ENCODE peak calls at places on chromosomes 5 and 9, in ten cellular contexts. R, K, X, V, I, Y, D, W, M and G are unnamed samples.

GRCh38 chr9:121280715-121281613 is 13.0 kb downstream of the GSN start:
- DNase-seq in R (no peak), K (no peak), X (no peak), V (no peak), I (no peak), Y (no peak), D (no peak), W (no peak), M (no peak), G (no peak)

GRCh38 chr5:30505014-30505886 is 688.2 kb upstream of the CDH6 start:
- DNase-seq in R (no peak), K (peak; percentile 64), X (no peak), V (no peak), I (no peak), Y (peak; percentile 8), D (no peak), W (no peak), M (no peak), G (no peak)

GRCh38 chr5:107112207-107112606 is 558.5 kb downstream of the EFNA5 start:
- DNase-seq in R (no peak), K (no peak), X (no peak), V (no peak), I (no peak), Y (no peak), D (no peak), W (no peak), M (no peak), G (no peak)

GRCh38 chr5:22709743-22710142 is 143.4 kb downstream of the CDH12 start:
- DNase-seq in R (no peak), K (no peak), X (no peak), V (no peak), I (no peak), Y (no peak), D (no peak), W (no peak), M (no peak), G (no peak)

GRCh38 chr9:89771205-89771604 is 166.4 kb downstream of the GADD45G start:
- DNase-seq in R (no peak), K (no peak), X (peak; percentile 7), V (no peak), I (no peak), Y (no peak), D (no peak), W (no peak), M (no peak), G (no peak)

GRCh38 chr9:96156151-96156550 is 145.8 kb downstream of the HSD17B3 start:
- DNase-seq in R (peak; percentile 41), K (no peak), X (no peak), V (no peak), I (no peak), Y (no peak), D (no peak), W (no peak), M (no peak), G (no peak)

GRCh38 chr5:139523635-139524445 is 37.3 kb upstream of the UBE2D2 start:
- DNase-seq in R (no peak), K (no peak), X (peak; percentile 24), V (no peak), I (no peak), Y (no peak), D (no peak), W (peak; percentile 26), M (no peak), G (no peak)

GRCh38 chr9:138050472-138051330 is 173.1 kb downstream of the CACNA1B start:
- DNase-seq in R (peak; percentile 43), K (no peak), X (peak; percentile 48), V (no peak), I (peak; percentile 9), Y (no peak), D (no peak), W (no peak), M (no peak), G (peak; percentile 93)

GRCh38 chr9:113803811-113804589 is 72.1 kb upstream of the ZNF618 start:
- DNase-seq in R (no peak), K (no peak), X (no peak), V (no peak), I (no peak), Y (no peak), D (no peak), W (no peak), M (no peak), G (no peak)

GRCh38 chr5:131534995-131535394 is 100.0 kb downstream of the RAPGEF6 start:
- DNase-seq in R (no peak), K (peak; percentile 26), X (no peak), V (no peak), I (no peak), Y (no peak), D (no peak), W (no peak), M (no peak), G (no peak)
- H3K27ac ChIP-seq in R (peak overlapping the region; percentile 59), K (no peak overlapping the region), X (no peak overlapping the region), V (no peak overlapping the region), I (no peak overlapping the region), Y (no peak overlapping the region), D (no peak overlapping the region), W (no peak overlapping the region), M (no peak overlapping the region), G (no peak overlapping the region)

GRCh38 chr5:132489871-132490483 is 596 bp downstream of the IRF1 start:
- DNase-seq in R (peak; percentile 86), K (peak; percentile 43), X (peak; percentile 95), V (no peak), I (peak; percentile 69), Y (peak; percentile 25), D (peak; percentile 79), W (peak; percentile 69), M (no peak), G (peak; percentile 91)
- TF ChIP-seq CTCF in R (peak; percentile 23), K (peak; percentile 34), X (no peak), V (no peak), I (no peak), Y (peak; percentile 23), D (peak; percentile 53), W (no peak), M (peak; percentile 36), G (no peak)

GRCh38 chr9:100756217-100756616 is 178.3 kb downstream of the CAVIN4 start:
- DNase-seq in R (no peak), K (no peak), X (no peak), V (no peak), I (no peak), Y (no peak), D (no peak), W (no peak), M (no peak), G (no peak)

DNA sequence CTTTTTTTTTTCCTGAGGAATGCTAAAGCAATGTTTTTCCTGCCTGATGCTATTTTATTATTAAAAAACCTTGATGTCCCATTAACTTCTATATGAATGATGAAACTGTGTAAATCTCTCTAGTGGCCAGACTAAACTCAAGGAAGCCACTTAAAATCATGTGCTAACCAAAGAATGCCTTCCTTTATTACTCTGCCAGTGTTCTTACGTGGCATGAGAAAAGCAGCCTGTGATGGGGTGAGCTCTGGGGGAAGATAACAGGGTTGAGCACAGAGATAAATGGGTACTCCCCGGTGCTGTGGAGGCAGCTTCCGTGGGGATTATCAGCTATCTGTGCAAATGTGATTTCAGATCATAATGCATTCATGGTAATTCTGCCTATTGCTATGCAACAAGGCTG is 181.3 kb downstream of the CAVIN4 start:
- DNase-seq in R (no peak), K (no peak), X (no peak), V (no peak), I (no peak), Y (no peak), D (no peak), W (no peak), M (no peak), G (no peak)
- TF ChIP-seq POLR2A in R (no peak), K (no peak), X (no peak), V (no peak), I (no peak), Y (no peak), D (no peak), W (no peak), M (no peak), G (no peak)

GRCh38 chr5:6708814-6709213 is 4.4 kb upstream of the TENT4A start:
- DNase-seq in R (no peak), K (no peak), X (no peak), V (no peak), I (no peak), Y (no peak), D (no peak), W (no peak), M (no peak), G (no peak)
- H3K27ac ChIP-seq in R (no peak overlapping the region), K (no peak overlapping the region), X (no peak overlapping the region), V (no peak overlapping the region), I (no peak overlapping the region), Y (no peak overlapping the region), D (no peak overlapping the region), W (no peak overlapping the region), M (no peak overlapping the region), G (no peak overlapping the region)

GRCh38 chr5:40841068-40841805 is at the start of gene CARD6:
- DNase-seq in R (no peak), K (peak; percentile 31), X (no peak), V (no peak), I (no peak), Y (peak; percentile 62), D (no peak), W (no peak), M (no peak), G (no peak)
- TF ChIP-seq CTCF in R (no peak), K (no peak), X (no peak), V (no peak), I (no peak), Y (no peak), D (no peak), W (no peak), M (no peak), G (no peak)